ENCODE peak calls at places on chromosomes 3 and 15, in four cellular contexts. I is brain microvascular endothelial cell, K is GM23338, R is esophagus muscularis mucosa. A is an unnamed sample. For H3K27me3, the result is how much of the 10 kb centered on the place peaks cover.

GRCh38 chr3:150299221-150299620 is 108.9 kb upstream of the TSC22D2 start:
- DNase-seq in I (peak), K (peak), R (no peak), A (no peak)

GRCh38 chr3:133938770-133939495 is 43.3 kb upstream of the RAB6B start:
- DNase-seq in I (no peak), K (peak), R (no peak), A (no peak)

GRCh38 chr15:35907507-35907906 is 361.5 kb upstream of the DPH6 start:
- DNase-seq in I (no peak), K (no peak), R (no peak), A (no peak)

GRCh38 chr15:78727561-78727960 is 83.7 kb downstream of the ADAMTS7 start:
- DNase-seq in I (peak), K (peak), R (no peak), A (no peak)

GRCh38 chr3:46857485-46858341 is 5.5 kb downstream of the MYL3 start:
- DNase-seq in I (no peak), K (no peak), R (no peak), A (no peak)

GRCh38 chr15:67834249-67834592 is 5.6 kb downstream of the RNU6-1 start:
- DNase-seq in I (no peak), K (peak), R (no peak), A (no peak)

GRCh38 chr3:177596248-177596821 is 399.1 kb upstream of the TBL1XR1 start:
- DNase-seq in I (no peak), K (no peak), R (no peak), A (peak)

GRCh38 chr3:100993309-100993708 is at the start of gene ABI3BP:
- DNase-seq in I (peak), K (no peak), R (no peak), A (peak)

GRCh38 chr3:105791919-105792786 is 76.7 kb downstream of the CBLB start:
- DNase-seq in I (peak), K (no peak), R (peak), A (peak)

GRCh38 chr15:30885814-30886213 is 17.9 kb upstream of the FAN1 start:
- DNase-seq in I (no peak), K (peak), R (no peak), A (no peak)

GRCh38 chr3:196499061-196499460 is 4.5 kb downstream of the RNF168 start:
- DNase-seq in I (peak), K (no peak), R (no peak), A (no peak)

GRCh38 chr3:122893754-122894668 is 99.1 kb downstream of the SLC49A4 start:
- DNase-seq in I (no peak), K (peak), R (no peak), A (no peak)

GRCh38 chr15:91072162-91072561 is 27.9 kb upstream of the SV2B start:
- DNase-seq in I (no peak), K (no peak), R (no peak), A (no peak)

GRCh38 chr3:34256021-34256420 is 457.6 kb downstream of the PDCD6IP start:
- DNase-seq in I (no peak), K (no peak), R (no peak), A (no peak)

GRCh38 chr15:88954431-88955277 is 41.5 kb upstream of the MFGE8 start:
- DNase-seq in I (peak), K (no peak), R (no peak), A (no peak)

GRCh38 chr3:63927623-63928280 is 15.6 kb upstream of the SCAANT1 start:
- DNase-seq in I (no peak), K (no peak), R (no peak), A (no peak)

GRCh38 chr15:84387086-84387485 is 151.5 kb downstream of the GOLGA6L4 start:
- DNase-seq in I (no peak), K (no peak), R (peak), A (no peak)

GRCh38 chr3:158711886-158712285 is 20.4 kb downstream of the RARRES1 start:
- DNase-seq in I (peak), K (no peak), R (no peak), A (no peak)

GRCh38 chr3:15616053-15616452 is 14.5 kb downstream of the BTD start:
- DNase-seq in I (peak), K (no peak), R (no peak), A (no peak)

GRCh38 chr15:20659265-20659664 is 117.7 kb upstream of the GOLGA6L6 start:
- DNase-seq in I (no peak), K (no peak), R (no peak), A (no peak)

GRCh38 chr3:11910971-11911531 is 64.4 kb upstream of the TAMM41 start:
- DNase-seq in I (no peak), K (no peak), R (no peak), A (no peak)

GRCh38 chr15:82549199-82549665 is 9.0 kb upstream of the RPS17 start:
- DNase-seq in I (no peak), K (no peak), R (no peak), A (no peak)

GRCh38 chr15:100687532-100688215 is 85.3 kb downstream of the ASB7 start:
- DNase-seq in I (peak), K (no peak), R (peak), A (peak)

GRCh38 chr3:125374501-125374995 is 577 bp downstream of the ZNF148 start:
- DNase-seq in I (no peak), K (peak), R (no peak), A (no peak)

GRCh38 chr3:134563614-134564013 is 77.8 kb downstream of the CEP63 start:
- DNase-seq in I (no peak), K (no peak), R (no peak), A (no peak)

GRCh38 chr15:26438718-26439117 is 334.1 kb downstream of the GABRB3 start:
- DNase-seq in I (no peak), K (no peak), R (no peak), A (no peak)

GRCh38 chr3:197456271-197457091 is 99.3 kb downstream of the BDH1 start:
- DNase-seq in I (peak), K (peak), R (peak), A (peak)

GRCh38 chr3:78907367-78907766 is 860.4 kb downstream of the ROBO1 start:
- DNase-seq in I (peak), K (no peak), R (no peak), A (no peak)

GRCh38 chr3:185498503-185499396 is at the start of gene TMEM41A:
- DNase-seq in I (peak), K (peak), R (peak), A (peak)
- TF ChIP-seq CTCF in I (no peak), K (peak), R (no peak), A (no peak)

GRCh38 chr15:99126930-99127329 is 22.1 kb downstream of the SYNM start:
- DNase-seq in I (no peak), K (no peak), R (no peak), A (no peak)

GRCh38 chr15:99128411-99128810 is 23.5 kb downstream of the SYNM start:
- DNase-seq in I (no peak), K (no peak), R (no peak), A (no peak)

GRCh38 chr15:99126195-99126594 is 21.3 kb downstream of the SYNM start:
- DNase-seq in I (no peak), K (no peak), R (no peak), A (no peak)

GRCh38 chr15:99129644-99130043 is 24.8 kb downstream of the SYNM start:
- DNase-seq in I (no peak), K (no peak), R (no peak), A (no peak)

DNA sequence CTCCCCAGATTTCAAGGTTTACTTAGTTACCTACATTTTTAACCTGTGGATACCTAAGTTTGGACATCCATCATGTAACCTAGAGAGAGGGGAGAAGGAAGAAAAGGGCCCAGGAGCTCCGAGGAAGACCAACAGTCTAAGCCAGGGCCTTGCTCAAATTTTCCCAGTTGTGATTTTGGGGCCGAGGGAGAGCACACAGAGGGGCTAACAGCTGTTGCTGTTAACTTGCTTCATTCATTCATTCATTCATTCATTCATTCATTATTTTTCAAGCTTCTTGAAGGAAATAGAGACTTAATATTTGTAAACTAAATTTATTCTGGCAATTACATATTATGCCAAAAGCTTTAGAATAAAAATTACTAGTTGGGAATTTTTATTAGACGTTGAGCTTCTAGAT is 22.9 kb downstream of the SYNM start:
- DNase-seq in I (no peak), K (no peak), R (no peak), A (no peak)
- H3K27me3 ChIP-seq in I (under half), K (under half), R (under half), A (under half)

GRCh38 chr15:41939986-41940385 is 32.4 kb downstream of the EHD4 start:
- DNase-seq in I (no peak), K (no peak), R (no peak), A (no peak)
- TF ChIP-seq CTCF in I (no peak), K (no peak), R (no peak), A (no peak)

DNA sequence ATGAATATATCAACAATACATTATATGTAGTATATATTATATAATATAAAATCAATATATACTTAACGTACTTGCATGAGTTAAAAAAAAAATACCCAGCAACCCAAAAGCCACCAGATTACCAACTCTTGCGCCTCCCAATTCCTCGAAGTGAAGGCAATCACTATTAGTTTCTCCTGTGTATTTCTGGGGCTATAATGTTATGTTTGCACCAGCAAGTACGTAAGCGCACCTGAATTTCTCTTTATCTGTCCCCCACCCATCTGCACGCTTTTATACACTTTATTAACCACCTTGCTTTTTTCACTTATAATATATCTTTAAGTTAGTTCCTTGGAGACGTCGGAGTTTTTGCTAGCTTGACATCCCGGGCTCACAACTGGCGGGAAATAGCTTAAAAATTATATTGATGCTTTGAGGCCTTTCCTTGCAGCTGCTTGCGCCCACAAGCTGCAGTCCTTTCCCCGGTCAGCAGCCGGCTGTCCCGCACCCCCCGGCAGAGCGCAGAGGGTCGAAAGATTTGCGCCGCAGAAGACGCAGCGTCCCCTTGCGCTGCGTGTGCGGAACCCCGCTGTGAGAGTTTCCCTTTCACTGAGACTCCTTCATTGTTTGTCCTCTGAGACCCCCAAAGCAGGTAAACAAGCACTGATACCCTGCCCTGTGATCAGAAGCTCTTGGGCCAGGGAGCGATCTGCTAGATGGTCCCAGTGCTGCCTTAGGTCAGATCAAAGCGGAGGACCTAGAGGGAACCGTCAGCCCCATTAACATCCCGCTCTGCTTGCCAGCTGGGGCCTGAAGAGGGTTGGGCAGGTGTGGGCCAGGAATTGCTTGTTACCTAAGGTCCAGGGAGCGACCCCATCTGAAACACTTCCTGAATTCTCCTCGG is 8.9 kb upstream of the EOMES start:
- DNase-seq in I (no peak), K (peak), R (no peak), A (no peak)
- H3K27me3 ChIP-seq in I (half or more), K (half or more), R (under half), A (under half)

GRCh38 chr3:157067114-157067513 is 92.8 kb downstream of the CCNL1 start:
- DNase-seq in I (no peak), K (no peak), R (no peak), A (no peak)
- TF ChIP-seq CTCF in I (no peak), K (no peak), R (no peak), A (no peak)

GRCh38 chr3:32815812-32816438 is 1.9 kb upstream of the TRIM71 start:
- DNase-seq in I (no peak), K (no peak), R (no peak), A (no peak)
- H3K27me3 ChIP-seq in I (half or more), K (under half), R (under half), A (under half)

GRCh38 chr3:45055411-45056143 is 29.5 kb downstream of the CLEC3B start:
- DNase-seq in I (no peak), K (peak), R (no peak), A (no peak)
- TF ChIP-seq CTCF in I (peak), K (peak), R (no peak), A (no peak)

DNA sequence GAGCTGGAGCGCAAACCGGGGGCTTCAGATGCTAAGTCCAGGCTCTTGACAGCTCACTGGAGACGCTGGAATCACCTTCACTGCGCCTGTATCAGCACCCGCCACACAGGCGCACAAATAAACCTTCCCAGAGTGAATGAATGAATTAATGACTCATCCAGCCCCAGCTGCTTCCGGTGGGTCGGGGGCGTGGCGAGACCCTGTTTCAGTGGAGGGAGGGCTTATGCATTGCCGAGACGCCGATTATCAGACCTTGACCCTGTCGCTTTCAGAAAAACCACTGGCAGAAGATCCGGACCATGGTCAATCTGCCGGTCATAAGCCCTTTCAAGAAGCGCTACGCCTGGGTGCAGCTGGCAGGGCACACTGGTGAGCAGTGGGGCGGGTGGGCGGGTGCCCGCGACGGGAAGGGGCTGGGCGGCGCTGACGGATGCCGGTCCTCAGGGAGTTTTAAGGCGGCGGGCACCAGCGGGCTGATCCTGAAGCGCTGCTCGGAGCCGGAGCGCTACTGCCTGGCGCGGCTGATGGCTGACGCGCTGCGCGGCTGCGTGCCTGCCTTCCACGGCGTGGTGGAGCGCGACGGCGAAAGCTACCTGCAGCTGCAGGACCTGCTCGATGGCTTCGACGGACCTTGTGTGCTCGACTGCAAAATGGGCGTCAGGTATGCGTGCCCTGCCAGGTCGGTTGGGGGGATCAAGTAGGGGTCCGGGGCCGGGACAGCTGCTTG is 7.7 kb downstream of the ITPKA start:
- DNase-seq in I (no peak), K (peak), R (no peak), A (no peak)
- H3K27me3 ChIP-seq in I (under half), K (half or more), R (under half), A (under half)

GRCh38 chr3:107260221-107260620 is 117.0 kb upstream of the CCDC54 start:
- DNase-seq in I (no peak), K (no peak), R (no peak), A (no peak)

GRCh38 chr3:107264888-107265287 is 112.4 kb upstream of the CCDC54 start:
- DNase-seq in I (no peak), K (peak), R (no peak), A (no peak)

GRCh38 chr3:107268461-107268860 is 108.8 kb upstream of the CCDC54 start:
- DNase-seq in I (no peak), K (no peak), R (no peak), A (no peak)

GRCh38 chr3:107265526-107265925 is 111.7 kb upstream of the CCDC54 start:
- DNase-seq in I (no peak), K (no peak), R (no peak), A (no peak)

DNA sequence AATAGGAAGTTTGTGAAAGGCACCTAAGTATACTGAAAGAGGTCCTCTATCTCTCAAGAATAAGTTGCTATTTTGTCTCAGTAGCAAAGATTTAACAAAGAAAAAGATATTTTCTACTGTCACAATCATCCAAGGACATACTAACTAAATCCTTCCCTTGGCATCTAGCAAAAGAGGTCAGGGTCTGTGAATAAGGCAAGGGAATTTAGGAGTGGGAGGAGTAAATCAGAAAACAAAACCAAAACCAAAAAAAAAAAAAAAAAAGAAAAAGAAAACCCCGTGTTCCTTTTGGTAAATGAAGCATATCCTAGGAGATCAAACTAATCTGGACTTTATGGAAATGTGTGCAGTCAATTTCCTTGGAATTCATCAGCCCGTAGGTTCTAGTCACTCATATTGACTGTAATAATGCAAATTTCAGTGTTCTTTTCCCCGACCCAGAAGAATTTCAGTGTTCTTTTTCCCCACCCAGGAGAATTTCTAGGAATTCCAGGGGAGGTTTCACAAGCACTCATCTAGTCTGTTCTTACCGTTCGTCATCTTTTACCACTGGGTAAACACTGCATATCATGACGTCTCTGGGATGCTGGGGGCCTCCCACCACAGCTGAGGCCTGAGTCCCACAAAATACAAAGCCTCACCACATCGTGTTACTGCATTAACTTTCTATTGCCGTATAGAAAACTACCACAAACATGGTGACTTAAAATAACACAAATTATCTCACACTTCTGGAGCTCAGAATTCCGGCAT is 113.8 kb upstream of the CCDC54 start:
- DNase-seq in I (peak), K (no peak), R (no peak), A (no peak)
- TF ChIP-seq CTCF in I (no peak), K (no peak), R (no peak), A (no peak)

GRCh38 chr3:182058488-182058887 is 346.8 kb downstream of the SOX2 start:
- DNase-seq in I (no peak), K (no peak), R (no peak), A (no peak)
- H3K27me3 ChIP-seq in I (under half), K (under half), R (under half), A (under half)